ENCODE peak calls at places on chromosome 20, in five cellular contexts. G, E, U, T and W are unnamed samples.

GRCh38 chr20:20713244-20713765 is 861 bp upstream of the RALGAPA2 start:
- DNase-seq in G (no peak), E (no peak), U (no peak), T (no peak), W (no peak)

GRCh38 chr20:4544765-4545164 is 176.9 kb upstream of the PRND start:
- DNase-seq in G (peak), E (no peak), U (no peak), T (peak), W (peak)

GRCh38 chr20:32142991-32143390 is 33.5 kb downstream of the TM9SF4 start:
- DNase-seq in G (no peak), E (no peak), U (no peak), T (no peak), W (no peak)

GRCh38 chr20:13995086-13995665 is at the start of gene MACROD2:
- DNase-seq in G (no peak), E (peak), U (peak), T (peak), W (peak)

GRCh38 chr20:10508468-10509251 is 73.6 kb downstream of the SLX4IP start:
- DNase-seq in G (no peak), E (no peak), U (no peak), T (peak), W (peak)

GRCh38 chr20:32911355-32911754 is 52.6 kb downstream of the EFCAB8 start:
- DNase-seq in G (no peak), E (no peak), U (no peak), T (no peak), W (no peak)

GRCh38 chr20:38724603-38725457 is 544 bp downstream of the SLC32A1 start:
- DNase-seq in G (no peak), E (no peak), U (no peak), T (no peak), W (no peak)

GRCh38 chr20:63122626-63123025 is 93.3 kb downstream of the YTHDF1 start:
- DNase-seq in G (no peak), E (no peak), U (no peak), T (no peak), W (no peak)

GRCh38 chr20:17469631-17470030 is 61.5 kb downstream of the BFSP1 start:
- DNase-seq in G (no peak), E (no peak), U (no peak), T (no peak), W (no peak)

GRCh38 chr20:14712302-14712739 is 374.9 kb upstream of the FLRT3 start:
- DNase-seq in G (peak), E (no peak), U (peak), T (peak), W (no peak)

DNA sequence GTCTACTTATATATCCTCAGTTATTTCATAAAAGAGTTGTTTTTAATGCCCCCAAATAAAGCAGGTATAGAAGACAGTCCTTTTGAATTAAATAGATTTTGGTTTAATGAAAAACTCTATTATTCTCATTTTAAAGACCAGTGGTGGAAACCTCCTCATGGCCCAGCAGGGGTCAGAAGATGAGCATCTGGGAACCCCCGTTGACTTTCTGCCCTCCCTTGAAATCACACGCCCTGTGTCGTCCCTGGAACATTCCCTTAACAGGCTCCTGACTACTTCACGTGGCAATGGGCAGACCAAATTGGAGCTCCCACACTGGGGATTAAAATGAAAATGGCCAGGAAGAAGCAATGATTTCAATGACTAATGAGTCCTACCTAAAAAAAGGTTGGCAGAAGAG is 220.9 kb downstream of the KIF16B start:
- DNase-seq in G (no peak), E (no peak), U (no peak), T (no peak), W (no peak)
- TF ChIP-seq CTCF in G (no peak), E (no peak), U (peak), T (no peak), W (no peak)

DNA sequence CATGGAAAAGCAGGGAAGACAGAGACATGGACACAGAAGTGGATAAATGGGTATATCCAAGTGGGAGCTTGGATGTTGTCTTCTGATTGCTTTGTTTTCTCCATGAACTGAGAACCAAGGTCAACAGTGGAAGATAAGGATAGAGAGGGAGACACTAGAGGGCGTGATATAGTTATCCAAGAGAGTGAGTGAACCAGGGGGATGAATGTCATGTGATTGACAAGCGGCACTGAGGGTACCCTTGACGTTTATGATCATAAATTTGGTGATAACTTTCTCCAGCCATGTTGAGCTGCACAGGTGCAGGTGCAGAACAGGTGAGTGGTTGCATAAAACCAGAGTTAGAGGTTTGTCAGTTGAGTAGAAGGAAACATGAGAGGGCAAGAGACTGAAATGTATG is 20.7 kb downstream of the EBF4 start:
- DNase-seq in G (no peak), E (no peak), U (no peak), T (no peak), W (no peak)
- TF ChIP-seq CTCF in G (peak), E (no peak), U (peak), T (peak), W (peak)

GRCh38 chr20:44703183-44703925 is 11.8 kb upstream of the CCN5 start:
- DNase-seq in G (no peak), E (no peak), U (no peak), T (no peak), W (no peak)

GRCh38 chr20:44702776-44703175 is 12.4 kb upstream of the CCN5 start:
- DNase-seq in G (peak), E (peak), U (no peak), T (peak), W (no peak)

GRCh38 chr20:44700306-44700705 is 14.9 kb upstream of the CCN5 start:
- DNase-seq in G (no peak), E (no peak), U (no peak), T (no peak), W (no peak)

GRCh38 chr20:44701889-44702288 is 13.3 kb upstream of the CCN5 start:
- DNase-seq in G (no peak), E (no peak), U (no peak), T (no peak), W (no peak)

GRCh38 chr20:44701116-44701865 is 13.9 kb upstream of the CCN5 start:
- DNase-seq in G (no peak), E (no peak), U (no peak), T (no peak), W (no peak)
- TF ChIP-seq CTCF in G (peak), E (no peak), U (no peak), T (no peak), W (no peak)

GRCh38 chr20:45592574-45593189 is 13.6 kb upstream of the WFDC8 start:
- DNase-seq in G (no peak), E (no peak), U (no peak), T (peak), W (peak)
- TF ChIP-seq CTCF in G (peak), E (peak), U (peak), T (peak), W (peak)

GRCh38 chr20:49320460-49320859 is 42.6 kb upstream of the ZNFX1 start:
- DNase-seq in G (no peak), E (no peak), U (no peak), T (peak), W (peak)
- TF ChIP-seq CTCF in G (peak), E (peak), U (peak), T (peak), W (peak)